ENCODE peak calls at places on chromosomes 12 and 14, in four cellular contexts. One of them, this sample, is unnamed.

GRCh38 chr12:52244615-52244994 is 11.6 kb downstream of the KRT7 start:
- DNase-seq in K562: no peak
- DNase-seq in HL-60: no peak
- DNase-seq in GM12878: no peak
- DNase-seq in this sample: no peak

GRCh38 chr14:104439625-104440024 is 139.9 kb upstream of the C14orf180 start:
- DNase-seq in K562: no peak
- DNase-seq in GM12878: no peak
- DNase-seq in HL-60: no peak
- DNase-seq in this sample: no peak

GRCh38 chr12:31687101-31687527 is 27.6 kb downstream of the ETFBKMT start:
- DNase-seq in GM12878: peak
- DNase-seq in HL-60: peak
- DNase-seq in K562: no peak
- DNase-seq in this sample: no peak

GRCh38 chr12:26870491-26871419 is 37.8 kb upstream of the ITPR2 start:
- DNase-seq in HL-60: peak
- DNase-seq in K562: no peak
- DNase-seq in GM12878: peak
- DNase-seq in this sample: no peak

GRCh38 chr12:53219956-53220856 is 11.8 kb downstream of the RARG start:
- DNase-seq in K562: peak
- DNase-seq in GM12878: no peak
- DNase-seq in HL-60: no peak
- DNase-seq in this sample: peak

GRCh38 chr14:105711841-105712460 is 185.6 kb downstream of the TMEM121 start:
- DNase-seq in K562: no peak
- DNase-seq in GM12878: no peak
- DNase-seq in HL-60: no peak
- DNase-seq in this sample: no peak

GRCh38 chr14:98501335-98501734 is 770.7 kb downstream of the BCL11B start:
- DNase-seq in GM12878: no peak
- DNase-seq in HL-60: no peak
- DNase-seq in K562: no peak
- DNase-seq in this sample: no peak

GRCh38 chr14:55454264-55455151 is 14.1 kb upstream of the TBPL2 start:
- DNase-seq in GM12878: no peak
- DNase-seq in HL-60: no peak
- DNase-seq in K562: peak
- DNase-seq in this sample: no peak

GRCh38 chr14:32635103-32635719 is 303.5 kb upstream of the NPAS3 start:
- DNase-seq in GM12878: no peak
- DNase-seq in K562: no peak
- DNase-seq in HL-60: no peak
- DNase-seq in this sample: no peak

GRCh38 chr12:11763760-11764520 is 114.5 kb downstream of the ETV6 start:
- DNase-seq in GM12878: no peak
- DNase-seq in K562: no peak
- DNase-seq in HL-60: no peak
- DNase-seq in this sample: no peak

GRCh38 chr14:73237219-73237785 is at the start of gene PAPLN:
- DNase-seq in K562: peak
- DNase-seq in GM12878: no peak
- DNase-seq in HL-60: no peak
- DNase-seq in this sample: no peak

GRCh38 chr12:108482717-108483212 is 32.3 kb upstream of the FICD start:
- DNase-seq in K562: peak
- DNase-seq in GM12878: no peak
- DNase-seq in HL-60: no peak
- DNase-seq in this sample: no peak

GRCh38 chr12:2691001-2691339 is 103.8 kb upstream of the FKBP4 start:
- DNase-seq in HL-60: no peak
- DNase-seq in K562: no peak
- DNase-seq in GM12878: no peak
- DNase-seq in this sample: no peak
- TF ChIP-seq POLR2AphosphoS5 in HL-60: no peak
- TF ChIP-seq POLR2AphosphoS5 in K562: no peak
- TF ChIP-seq POLR2AphosphoS5 in GM12878: no peak
- TF ChIP-seq POLR2AphosphoS5 in this sample: no peak

DNA sequence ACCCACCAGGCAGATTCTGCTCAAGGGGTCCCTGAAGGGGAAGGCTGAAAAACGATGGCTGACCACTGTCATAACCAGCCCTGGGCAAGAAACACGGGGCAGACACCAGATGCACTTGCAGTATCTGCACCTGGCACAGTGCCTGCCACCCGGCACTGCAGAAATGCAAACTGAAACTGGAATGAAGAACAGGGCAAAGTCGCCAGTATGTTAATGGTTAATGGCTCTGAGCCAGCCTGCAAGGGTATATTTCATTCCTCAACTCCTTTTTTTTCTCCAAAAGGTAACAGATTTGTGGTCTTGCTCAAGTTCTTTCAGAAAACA is 31.6 kb downstream of the MAX start:
- DNase-seq in HL-60: no peak
- DNase-seq in GM12878: no peak
- DNase-seq in K562: no peak
- DNase-seq in this sample: no peak
- TF ChIP-seq SPI1 in HL-60: no peak
- TF ChIP-seq SPI1 in GM12878: no peak
- TF ChIP-seq SPI1 in K562: no peak
- TF ChIP-seq SPI1 in this sample: no peak

GRCh38 chr12:39618701-39619100 is 902 bp downstream of the ABCD2 start:
- DNase-seq in GM12878: no peak
- DNase-seq in HL-60: no peak
- DNase-seq in K562: no peak
- DNase-seq in this sample: no peak

GRCh38 chr12:39619316-39619659 is 315 bp downstream of the ABCD2 start:
- DNase-seq in HL-60: no peak
- DNase-seq in GM12878: no peak
- DNase-seq in K562: no peak
- DNase-seq in this sample: no peak

GRCh38 chr12:39620664-39621658 is 1.4 kb upstream of the ABCD2 start:
- DNase-seq in HL-60: no peak
- DNase-seq in GM12878: peak
- DNase-seq in K562: no peak
- DNase-seq in this sample: no peak

GRCh38 chr12:39621670-39622069 is 2.1 kb upstream of the ABCD2 start:
- DNase-seq in GM12878: no peak
- DNase-seq in K562: no peak
- DNase-seq in HL-60: no peak
- DNase-seq in this sample: no peak

GRCh38 chr12:39619660-39620433 is at the start of gene ABCD2:
- DNase-seq in K562: peak
- DNase-seq in HL-60: peak
- DNase-seq in GM12878: peak
- DNase-seq in this sample: peak
- TF ChIP-seq POLR2AphosphoS5 in K562: no peak
- TF ChIP-seq POLR2AphosphoS5 in HL-60: no peak
- TF ChIP-seq POLR2AphosphoS5 in GM12878: peak
- TF ChIP-seq POLR2AphosphoS5 in this sample: peak

DNA sequence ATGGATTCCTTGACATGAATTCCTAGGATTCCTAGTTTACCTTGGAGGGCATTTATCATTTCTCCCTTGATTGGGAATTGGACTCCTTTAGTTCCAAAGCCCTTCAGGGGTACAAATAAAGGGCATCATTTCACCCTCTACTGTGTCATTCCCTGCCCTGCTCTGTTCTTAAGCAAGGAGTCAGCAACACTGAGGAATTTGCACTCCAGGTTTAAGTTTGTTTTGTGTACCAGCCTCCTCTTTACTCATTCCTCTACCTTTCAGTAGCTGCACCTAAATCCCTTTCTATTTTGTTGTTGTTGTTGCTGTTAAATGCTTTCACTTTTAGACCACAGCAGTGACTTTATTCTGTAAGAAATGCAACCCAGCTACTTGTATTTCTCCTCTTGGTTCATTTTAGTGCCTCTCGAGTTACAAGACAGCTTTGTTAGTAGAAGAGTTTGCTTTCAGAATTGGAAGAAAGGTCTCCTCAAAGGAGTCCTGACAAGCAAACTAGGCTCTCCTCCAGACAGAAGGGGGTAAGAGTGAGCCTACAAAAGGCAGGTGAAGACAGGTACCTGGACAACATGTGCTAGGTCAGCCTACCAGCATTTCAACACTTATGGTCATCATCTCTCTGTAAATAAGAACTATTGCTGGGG is 89.9 kb downstream of the RMST start:
- DNase-seq in GM12878: no peak
- DNase-seq in K562: no peak
- DNase-seq in HL-60: no peak
- DNase-seq in this sample: no peak
- TF ChIP-seq SPI1 in GM12878: no peak
- TF ChIP-seq SPI1 in K562: no peak
- TF ChIP-seq SPI1 in HL-60: no peak
- TF ChIP-seq SPI1 in this sample: no peak

GRCh38 chr12:119624971-119625370 is 31.4 kb downstream of the TMEM233 start:
- DNase-seq in K562: no peak
- DNase-seq in HL-60: no peak
- DNase-seq in GM12878: no peak
- DNase-seq in this sample: no peak
- TF ChIP-seq POLR2AphosphoS5 in K562: no peak
- TF ChIP-seq POLR2AphosphoS5 in HL-60: no peak
- TF ChIP-seq POLR2AphosphoS5 in GM12878: no peak
- TF ChIP-seq POLR2AphosphoS5 in this sample: no peak

GRCh38 chr12:93025145-93026103 is 96.3 kb upstream of the EEA1 start:
- DNase-seq in GM12878: peak
- DNase-seq in HL-60: peak
- DNase-seq in K562: peak
- DNase-seq in this sample: no peak
- TF ChIP-seq SPI1 in GM12878: no peak
- TF ChIP-seq SPI1 in HL-60: no peak
- TF ChIP-seq SPI1 in K562: no peak
- TF ChIP-seq SPI1 in this sample: no peak

DNA sequence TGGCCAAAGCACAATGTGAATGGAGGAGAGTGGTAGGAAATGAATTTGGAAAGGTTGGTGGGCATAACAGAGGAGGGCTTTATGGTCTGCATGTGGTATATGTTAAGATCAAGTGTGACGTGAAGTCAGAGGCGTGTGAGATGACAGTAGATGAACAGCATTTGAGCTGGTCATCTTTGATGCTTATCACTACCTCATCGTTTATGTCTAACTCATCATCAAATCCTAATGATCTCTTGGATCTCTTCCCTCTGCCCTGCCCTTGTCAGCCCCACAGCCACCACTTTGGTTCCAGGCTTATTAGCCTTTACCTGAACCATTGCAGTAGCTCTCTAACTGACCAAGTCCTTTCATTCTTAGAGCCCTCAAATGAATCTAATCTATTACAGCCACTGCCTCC is 132.5 kb downstream of the LLPH start:
- DNase-seq in HL-60: no peak
- DNase-seq in GM12878: no peak
- DNase-seq in K562: no peak
- DNase-seq in this sample: no peak
- TF ChIP-seq POLR2AphosphoS5 in HL-60: no peak
- TF ChIP-seq POLR2AphosphoS5 in GM12878: no peak
- TF ChIP-seq POLR2AphosphoS5 in K562: no peak
- TF ChIP-seq POLR2AphosphoS5 in this sample: no peak

GRCh38 chr12:121970901-121971300 is 50.8 kb upstream of the BCL7A start:
- DNase-seq in K562: no peak
- DNase-seq in GM12878: no peak
- DNase-seq in HL-60: no peak
- DNase-seq in this sample: no peak

GRCh38 chr12:121975029-121975428 is 46.7 kb upstream of the BCL7A start:
- DNase-seq in K562: no peak
- DNase-seq in GM12878: no peak
- DNase-seq in HL-60: no peak
- DNase-seq in this sample: no peak

GRCh38 chr12:121976950-121977349 is 44.7 kb upstream of the BCL7A start:
- DNase-seq in K562: no peak
- DNase-seq in GM12878: no peak
- DNase-seq in HL-60: no peak
- DNase-seq in this sample: no peak

GRCh38 chr12:121968880-121969279 is 50.5 kb downstream of the CFAP251 start:
- DNase-seq in K562: no peak
- DNase-seq in HL-60: peak
- DNase-seq in GM12878: no peak
- DNase-seq in this sample: no peak

GRCh38 chr12:121974026-121974985 is 47.4 kb upstream of the BCL7A start:
- DNase-seq in GM12878: no peak
- DNase-seq in K562: no peak
- DNase-seq in HL-60: no peak
- DNase-seq in this sample: no peak
- TF ChIP-seq SPI1 in GM12878: no peak
- TF ChIP-seq SPI1 in K562: no peak
- TF ChIP-seq SPI1 in HL-60: no peak
- TF ChIP-seq SPI1 in this sample: no peak